ENCODE peak calls at places on chromosomes 3 and 15, in ten cellular contexts. One of them, this sample, is unnamed.

GRCh38 chr15:90836296-90836871 is 32.0 kb upstream of the FURIN start:
- DNase-seq in ELR: peak
- DNase-seq in cardiac fibroblast: peak
- DNase-seq in activated CD4-positive, alpha-beta T cell treated with anti-CD3 and anti-CD28 coated beads for 4 hours: no peak
- DNase-seq in astrocyte: peak
- DNase-seq in nephron progenitor cell: no peak
- DNase-seq in GM23248: peak
- DNase-seq in Caki2: no peak
- DNase-seq in adrenal gland: no peak
- DNase-seq in GM18507: no peak
- DNase-seq in this sample: peak

GRCh38 chr15:31260646-31261265 is 65.9 kb upstream of the KLF13 start:
- DNase-seq in ELR: no peak
- DNase-seq in cardiac fibroblast: no peak
- DNase-seq in activated CD4-positive, alpha-beta T cell treated with anti-CD3 and anti-CD28 coated beads for 4 hours: no peak
- DNase-seq in astrocyte: no peak
- DNase-seq in nephron progenitor cell: no peak
- DNase-seq in GM23248: no peak
- DNase-seq in Caki2: no peak
- DNase-seq in adrenal gland: peak
- DNase-seq in GM18507: no peak
- DNase-seq in this sample: no peak

GRCh38 chr3:194285024-194285858 is 65.9 kb downstream of the CPN2 start:
- DNase-seq in ELR: peak
- DNase-seq in cardiac fibroblast: peak
- DNase-seq in activated CD4-positive, alpha-beta T cell treated with anti-CD3 and anti-CD28 coated beads for 4 hours: no peak
- DNase-seq in astrocyte: peak
- DNase-seq in nephron progenitor cell: no peak
- DNase-seq in GM23248: peak
- DNase-seq in Caki2: no peak
- DNase-seq in adrenal gland: peak
- DNase-seq in GM18507: no peak
- DNase-seq in this sample: peak

GRCh38 chr15:27844018-27844666 is 255.0 kb downstream of the OCA2 start:
- DNase-seq in ELR: peak
- DNase-seq in cardiac fibroblast: peak
- DNase-seq in activated CD4-positive, alpha-beta T cell treated with anti-CD3 and anti-CD28 coated beads for 4 hours: no peak
- DNase-seq in astrocyte: peak
- DNase-seq in nephron progenitor cell: no peak
- DNase-seq in GM23248: peak
- DNase-seq in Caki2: no peak
- DNase-seq in adrenal gland: no peak
- DNase-seq in GM18507: no peak
- DNase-seq in this sample: peak

GRCh38 chr3:160099855-160100254 is 111.2 kb downstream of the IL12A start:
- DNase-seq in ELR: no peak
- DNase-seq in cardiac fibroblast: no peak
- DNase-seq in activated CD4-positive, alpha-beta T cell treated with anti-CD3 and anti-CD28 coated beads for 4 hours: no peak
- DNase-seq in astrocyte: no peak
- DNase-seq in nephron progenitor cell: no peak
- DNase-seq in GM23248: no peak
- DNase-seq in Caki2: no peak
- DNase-seq in adrenal gland: no peak
- DNase-seq in GM18507: no peak
- DNase-seq in this sample: no peak

GRCh38 chr3:42063886-42064285 is 27.3 kb upstream of the TRAK1 start:
- DNase-seq in ELR: peak
- DNase-seq in cardiac fibroblast: peak
- DNase-seq in activated CD4-positive, alpha-beta T cell treated with anti-CD3 and anti-CD28 coated beads for 4 hours: no peak
- DNase-seq in astrocyte: peak
- DNase-seq in nephron progenitor cell: no peak
- DNase-seq in GM23248: peak
- DNase-seq in Caki2: peak
- DNase-seq in adrenal gland: no peak
- DNase-seq in GM18507: no peak
- DNase-seq in this sample: no peak

GRCh38 chr3:42982645-42983412 is 3.7 kb downstream of the GASK1A start:
- DNase-seq in ELR: no peak
- DNase-seq in cardiac fibroblast: no peak
- DNase-seq in activated CD4-positive, alpha-beta T cell treated with anti-CD3 and anti-CD28 coated beads for 4 hours: no peak
- DNase-seq in astrocyte: no peak
- DNase-seq in nephron progenitor cell: no peak
- DNase-seq in GM23248: no peak
- DNase-seq in Caki2: no peak
- DNase-seq in adrenal gland: no peak
- DNase-seq in GM18507: no peak
- DNase-seq in this sample: no peak

GRCh38 chr15:60093273-60094067 is 89.4 kb downstream of the FOXB1 start:
- DNase-seq in ELR: no peak
- DNase-seq in cardiac fibroblast: no peak
- DNase-seq in activated CD4-positive, alpha-beta T cell treated with anti-CD3 and anti-CD28 coated beads for 4 hours: no peak
- DNase-seq in astrocyte: no peak
- DNase-seq in nephron progenitor cell: peak
- DNase-seq in GM23248: peak
- DNase-seq in Caki2: no peak
- DNase-seq in adrenal gland: no peak
- DNase-seq in GM18507: no peak
- DNase-seq in this sample: peak

GRCh38 chr3:37745079-37745478 is 116.6 kb upstream of the CTDSPL start:
- DNase-seq in ELR: no peak
- DNase-seq in cardiac fibroblast: no peak
- DNase-seq in activated CD4-positive, alpha-beta T cell treated with anti-CD3 and anti-CD28 coated beads for 4 hours: no peak
- DNase-seq in astrocyte: no peak
- DNase-seq in nephron progenitor cell: peak
- DNase-seq in GM23248: no peak
- DNase-seq in Caki2: no peak
- DNase-seq in adrenal gland: no peak
- DNase-seq in GM18507: no peak
- DNase-seq in this sample: no peak

GRCh38 chr3:67401911-67402310 is 252.5 kb downstream of the SUCLG2 start:
- DNase-seq in ELR: no peak
- DNase-seq in cardiac fibroblast: peak
- DNase-seq in activated CD4-positive, alpha-beta T cell treated with anti-CD3 and anti-CD28 coated beads for 4 hours: no peak
- DNase-seq in astrocyte: no peak
- DNase-seq in nephron progenitor cell: no peak
- DNase-seq in GM23248: no peak
- DNase-seq in Caki2: no peak
- DNase-seq in adrenal gland: peak
- DNase-seq in GM18507: no peak
- DNase-seq in this sample: no peak

GRCh38 chr3:41575754-41576153 is 376.4 kb downstream of the CTNNB1 start:
- DNase-seq in ELR: no peak
- DNase-seq in cardiac fibroblast: no peak
- DNase-seq in activated CD4-positive, alpha-beta T cell treated with anti-CD3 and anti-CD28 coated beads for 4 hours: no peak
- DNase-seq in astrocyte: no peak
- DNase-seq in nephron progenitor cell: no peak
- DNase-seq in GM23248: no peak
- DNase-seq in Caki2: no peak
- DNase-seq in adrenal gland: no peak
- DNase-seq in GM18507: no peak
- DNase-seq in this sample: no peak

GRCh38 chr3:169218314-169218983 is 445.1 kb downstream of the MECOM start:
- DNase-seq in ELR: peak
- DNase-seq in cardiac fibroblast: peak
- DNase-seq in activated CD4-positive, alpha-beta T cell treated with anti-CD3 and anti-CD28 coated beads for 4 hours: no peak
- DNase-seq in astrocyte: peak
- DNase-seq in nephron progenitor cell: peak
- DNase-seq in GM23248: peak
- DNase-seq in Caki2: peak
- DNase-seq in adrenal gland: peak
- DNase-seq in GM18507: no peak
- DNase-seq in this sample: peak

GRCh38 chr3:159486580-159486979 is 502.1 kb upstream of the IL12A start:
- DNase-seq in ELR: peak
- DNase-seq in cardiac fibroblast: no peak
- DNase-seq in activated CD4-positive, alpha-beta T cell treated with anti-CD3 and anti-CD28 coated beads for 4 hours: no peak
- DNase-seq in astrocyte: no peak
- DNase-seq in nephron progenitor cell: peak
- DNase-seq in GM23248: peak
- DNase-seq in Caki2: peak
- DNase-seq in adrenal gland: no peak
- DNase-seq in GM18507: no peak
- DNase-seq in this sample: peak

GRCh38 chr3:143428351-143428750 is 308.8 kb downstream of the CHST2 start:
- DNase-seq in ELR: no peak
- DNase-seq in cardiac fibroblast: no peak
- DNase-seq in activated CD4-positive, alpha-beta T cell treated with anti-CD3 and anti-CD28 coated beads for 4 hours: no peak
- DNase-seq in astrocyte: no peak
- DNase-seq in nephron progenitor cell: no peak
- DNase-seq in GM23248: no peak
- DNase-seq in Caki2: no peak
- DNase-seq in adrenal gland: no peak
- DNase-seq in GM18507: no peak
- DNase-seq in this sample: no peak

GRCh38 chr15:52288051-52288942 is 7.3 kb downstream of the MYO5C start:
- DNase-seq in ELR: no peak
- DNase-seq in cardiac fibroblast: peak
- DNase-seq in activated CD4-positive, alpha-beta T cell treated with anti-CD3 and anti-CD28 coated beads for 4 hours: no peak
- DNase-seq in astrocyte: peak
- DNase-seq in nephron progenitor cell: no peak
- DNase-seq in GM23248: no peak
- DNase-seq in Caki2: peak
- DNase-seq in adrenal gland: no peak
- DNase-seq in GM18507: no peak
- DNase-seq in this sample: peak

GRCh38 chr15:38707802-38708671 is 143.4 kb upstream of the RASGRP1 start:
- DNase-seq in ELR: peak
- DNase-seq in cardiac fibroblast: peak
- DNase-seq in activated CD4-positive, alpha-beta T cell treated with anti-CD3 and anti-CD28 coated beads for 4 hours: no peak
- DNase-seq in astrocyte: peak
- DNase-seq in nephron progenitor cell: peak
- DNase-seq in GM23248: peak
- DNase-seq in Caki2: peak
- DNase-seq in adrenal gland: peak
- DNase-seq in GM18507: no peak
- DNase-seq in this sample: peak

GRCh38 chr3:25723802-25724201 is 59.1 kb upstream of the TOP2B start:
- DNase-seq in ELR: no peak
- DNase-seq in cardiac fibroblast: no peak
- DNase-seq in activated CD4-positive, alpha-beta T cell treated with anti-CD3 and anti-CD28 coated beads for 4 hours: no peak
- DNase-seq in astrocyte: no peak
- DNase-seq in nephron progenitor cell: no peak
- DNase-seq in GM23248: no peak
- DNase-seq in Caki2: no peak
- DNase-seq in adrenal gland: no peak
- DNase-seq in GM18507: no peak
- DNase-seq in this sample: no peak

GRCh38 chr3:182331356-182331755 is 461.9 kb upstream of the ATP11B start:
- DNase-seq in ELR: no peak
- DNase-seq in cardiac fibroblast: no peak
- DNase-seq in activated CD4-positive, alpha-beta T cell treated with anti-CD3 and anti-CD28 coated beads for 4 hours: no peak
- DNase-seq in astrocyte: no peak
- DNase-seq in nephron progenitor cell: no peak
- DNase-seq in GM23248: no peak
- DNase-seq in Caki2: no peak
- DNase-seq in adrenal gland: no peak
- DNase-seq in GM18507: no peak
- DNase-seq in this sample: no peak

GRCh38 chr3:59436164-59436958 is 386.5 kb upstream of the CFAP20DC start:
- DNase-seq in ELR: no peak
- DNase-seq in cardiac fibroblast: no peak
- DNase-seq in activated CD4-positive, alpha-beta T cell treated with anti-CD3 and anti-CD28 coated beads for 4 hours: no peak
- DNase-seq in astrocyte: no peak
- DNase-seq in nephron progenitor cell: no peak
- DNase-seq in GM23248: no peak
- DNase-seq in Caki2: no peak
- DNase-seq in adrenal gland: no peak
- DNase-seq in GM18507: no peak
- DNase-seq in this sample: no peak

GRCh38 chr3:13657660-13658435 is 108.9 kb downstream of the FBLN2 start:
- DNase-seq in ELR: peak
- DNase-seq in cardiac fibroblast: peak
- DNase-seq in activated CD4-positive, alpha-beta T cell treated with anti-CD3 and anti-CD28 coated beads for 4 hours: peak
- DNase-seq in astrocyte: no peak
- DNase-seq in nephron progenitor cell: peak
- DNase-seq in GM23248: peak
- DNase-seq in Caki2: peak
- DNase-seq in adrenal gland: peak
- DNase-seq in GM18507: peak
- DNase-seq in this sample: no peak

GRCh38 chr3:190522621-190523222 is 8.8 kb downstream of the IL1RAP start:
- DNase-seq in ELR: no peak
- DNase-seq in cardiac fibroblast: no peak
- DNase-seq in activated CD4-positive, alpha-beta T cell treated with anti-CD3 and anti-CD28 coated beads for 4 hours: no peak
- DNase-seq in astrocyte: no peak
- DNase-seq in nephron progenitor cell: no peak
- DNase-seq in GM23248: no peak
- DNase-seq in Caki2: no peak
- DNase-seq in adrenal gland: no peak
- DNase-seq in GM18507: no peak
- DNase-seq in this sample: no peak

GRCh38 chr3:186162221-186162620 is 53.3 kb upstream of the ETV5 start:
- DNase-seq in ELR: no peak
- DNase-seq in cardiac fibroblast: peak
- DNase-seq in activated CD4-positive, alpha-beta T cell treated with anti-CD3 and anti-CD28 coated beads for 4 hours: no peak
- DNase-seq in astrocyte: no peak
- DNase-seq in nephron progenitor cell: no peak
- DNase-seq in GM23248: no peak
- DNase-seq in Caki2: no peak
- DNase-seq in adrenal gland: no peak
- DNase-seq in GM18507: no peak
- DNase-seq in this sample: no peak

GRCh38 chr3:71905426-71905825 is 120.5 kb upstream of the PROK2 start:
- DNase-seq in ELR: no peak
- DNase-seq in cardiac fibroblast: no peak
- DNase-seq in activated CD4-positive, alpha-beta T cell treated with anti-CD3 and anti-CD28 coated beads for 4 hours: no peak
- DNase-seq in astrocyte: no peak
- DNase-seq in nephron progenitor cell: no peak
- DNase-seq in GM23248: no peak
- DNase-seq in Caki2: no peak
- DNase-seq in adrenal gland: no peak
- DNase-seq in GM18507: peak
- DNase-seq in this sample: no peak

GRCh38 chr3:62238003-62238402 is 135.3 kb downstream of the FEZF2 start:
- DNase-seq in ELR: no peak
- DNase-seq in cardiac fibroblast: no peak
- DNase-seq in activated CD4-positive, alpha-beta T cell treated with anti-CD3 and anti-CD28 coated beads for 4 hours: no peak
- DNase-seq in astrocyte: no peak
- DNase-seq in nephron progenitor cell: no peak
- DNase-seq in GM23248: no peak
- DNase-seq in Caki2: no peak
- DNase-seq in adrenal gland: no peak
- DNase-seq in GM18507: peak
- DNase-seq in this sample: no peak

GRCh38 chr3:111831840-111832239 is 27.2 kb upstream of the PHLDB2 start:
- DNase-seq in ELR: no peak
- DNase-seq in cardiac fibroblast: no peak
- DNase-seq in activated CD4-positive, alpha-beta T cell treated with anti-CD3 and anti-CD28 coated beads for 4 hours: no peak
- DNase-seq in astrocyte: peak
- DNase-seq in nephron progenitor cell: no peak
- DNase-seq in GM23248: peak
- DNase-seq in Caki2: no peak
- DNase-seq in adrenal gland: no peak
- DNase-seq in GM18507: no peak
- DNase-seq in this sample: peak

GRCh38 chr3:14839236-14839635 is 20.5 kb downstream of the FGD5 start:
- DNase-seq in ELR: no peak
- DNase-seq in cardiac fibroblast: no peak
- DNase-seq in activated CD4-positive, alpha-beta T cell treated with anti-CD3 and anti-CD28 coated beads for 4 hours: no peak
- DNase-seq in astrocyte: no peak
- DNase-seq in nephron progenitor cell: no peak
- DNase-seq in GM23248: no peak
- DNase-seq in Caki2: no peak
- DNase-seq in adrenal gland: no peak
- DNase-seq in GM18507: no peak
- DNase-seq in this sample: no peak

GRCh38 chr3:171186817-171187216 is 160.3 kb upstream of the SLC2A2 start:
- DNase-seq in ELR: no peak
- DNase-seq in cardiac fibroblast: no peak
- DNase-seq in activated CD4-positive, alpha-beta T cell treated with anti-CD3 and anti-CD28 coated beads for 4 hours: no peak
- DNase-seq in astrocyte: no peak
- DNase-seq in nephron progenitor cell: no peak
- DNase-seq in GM23248: no peak
- DNase-seq in Caki2: no peak
- DNase-seq in adrenal gland: no peak
- DNase-seq in GM18507: no peak
- DNase-seq in this sample: no peak

GRCh38 chr3:132006605-132007204 is 28.1 kb downstream of the CPNE4 start:
- DNase-seq in ELR: peak
- DNase-seq in cardiac fibroblast: peak
- DNase-seq in activated CD4-positive, alpha-beta T cell treated with anti-CD3 and anti-CD28 coated beads for 4 hours: no peak
- DNase-seq in astrocyte: no peak
- DNase-seq in nephron progenitor cell: peak
- DNase-seq in GM23248: peak
- DNase-seq in Caki2: no peak
- DNase-seq in adrenal gland: peak
- DNase-seq in GM18507: no peak
- DNase-seq in this sample: peak